ENCODE peak calls at places on chromosomes 2 and 18, in ten cellular contexts. One of them, this sample, is unnamed.

GRCh38 chr2:176680916-176681315 is 411.7 kb downstream of the MTX2 start:
- DNase-seq in CD4-positive, alpha-beta T cell: no peak
- DNase-seq in mesenchymal stem cell: no peak
- DNase-seq in esophagus squamous epithelium: no peak
- DNase-seq in PC-3: no peak
- DNase-seq in CD8-positive, alpha-beta T cell: no peak
- DNase-seq in upper lobe of right lung: no peak
- DNase-seq in WERI-Rb-1: no peak
- DNase-seq in brain microvascular endothelial cell: no peak
- DNase-seq in right lobe of liver: no peak
- DNase-seq in this sample: no peak

GRCh38 chr2:13009027-13009426 is 292.3 kb downstream of the TRIB2 start:
- DNase-seq in esophagus squamous epithelium: no peak
- DNase-seq in mesenchymal stem cell: peak; percentile 26
- DNase-seq in upper lobe of right lung: no peak
- DNase-seq in CD4-positive, alpha-beta T cell: no peak
- DNase-seq in PC-3: no peak
- DNase-seq in brain microvascular endothelial cell: no peak
- DNase-seq in WERI-Rb-1: no peak
- DNase-seq in right lobe of liver: no peak
- DNase-seq in CD8-positive, alpha-beta T cell: no peak
- DNase-seq in this sample: no peak

GRCh38 chr2:235614900-235615712 is 121.3 kb downstream of the AGAP1 start:
- DNase-seq in upper lobe of right lung: no peak
- DNase-seq in right lobe of liver: no peak
- DNase-seq in CD8-positive, alpha-beta T cell: no peak
- DNase-seq in PC-3: no peak
- DNase-seq in mesenchymal stem cell: peak; percentile 19
- DNase-seq in esophagus squamous epithelium: no peak
- DNase-seq in brain microvascular endothelial cell: peak; percentile 54
- DNase-seq in WERI-Rb-1: no peak
- DNase-seq in CD4-positive, alpha-beta T cell: no peak
- DNase-seq in this sample: peak; percentile 86

GRCh38 chr2:231711677-231712461 is 3.5 kb downstream of the PTMA start:
- DNase-seq in CD4-positive, alpha-beta T cell: no peak
- DNase-seq in esophagus squamous epithelium: no peak
- DNase-seq in right lobe of liver: no peak
- DNase-seq in WERI-Rb-1: no peak
- DNase-seq in brain microvascular endothelial cell: no peak
- DNase-seq in CD8-positive, alpha-beta T cell: no peak
- DNase-seq in PC-3: no peak
- DNase-seq in mesenchymal stem cell: peak; percentile 15
- DNase-seq in upper lobe of right lung: no peak
- DNase-seq in this sample: no peak

GRCh38 chr2:212021947-212022346 is 516.7 kb downstream of the ERBB4 start:
- DNase-seq in mesenchymal stem cell: peak; percentile 82
- DNase-seq in right lobe of liver: no peak
- DNase-seq in PC-3: peak; percentile 93
- DNase-seq in upper lobe of right lung: no peak
- DNase-seq in CD4-positive, alpha-beta T cell: no peak
- DNase-seq in esophagus squamous epithelium: no peak
- DNase-seq in WERI-Rb-1: no peak
- DNase-seq in brain microvascular endothelial cell: peak; percentile 57
- DNase-seq in CD8-positive, alpha-beta T cell: no peak
- DNase-seq in this sample: no peak

GRCh38 chr18:10702196-10702595 is 176.4 kb downstream of the NAPG start:
- DNase-seq in PC-3: no peak
- DNase-seq in upper lobe of right lung: no peak
- DNase-seq in mesenchymal stem cell: no peak
- DNase-seq in CD4-positive, alpha-beta T cell: no peak
- DNase-seq in esophagus squamous epithelium: no peak
- DNase-seq in brain microvascular endothelial cell: no peak
- DNase-seq in CD8-positive, alpha-beta T cell: no peak
- DNase-seq in right lobe of liver: no peak
- DNase-seq in WERI-Rb-1: no peak
- DNase-seq in this sample: no peak

GRCh38 chr2:128381001-128381938 is 62.6 kb upstream of the HS6ST1 start:
- DNase-seq in mesenchymal stem cell: peak; percentile 49
- DNase-seq in right lobe of liver: peak; percentile 51
- DNase-seq in WERI-Rb-1: peak; percentile 45
- DNase-seq in upper lobe of right lung: peak; percentile 64
- DNase-seq in esophagus squamous epithelium: no peak
- DNase-seq in PC-3: no peak
- DNase-seq in brain microvascular endothelial cell: no peak
- DNase-seq in CD8-positive, alpha-beta T cell: no peak
- DNase-seq in CD4-positive, alpha-beta T cell: no peak
- DNase-seq in this sample: no peak

GRCh38 chr2:15383695-15384350 is 177.3 kb downstream of the NBAS start:
- DNase-seq in PC-3: no peak
- DNase-seq in right lobe of liver: no peak
- DNase-seq in WERI-Rb-1: no peak
- DNase-seq in upper lobe of right lung: no peak
- DNase-seq in mesenchymal stem cell: no peak
- DNase-seq in brain microvascular endothelial cell: no peak
- DNase-seq in esophagus squamous epithelium: no peak
- DNase-seq in CD8-positive, alpha-beta T cell: no peak
- DNase-seq in CD4-positive, alpha-beta T cell: no peak
- DNase-seq in this sample: no peak

GRCh38 chr2:230319211-230319862 is 7.7 kb upstream of the SP140L start:
- DNase-seq in esophagus squamous epithelium: peak; percentile 9
- DNase-seq in upper lobe of right lung: no peak
- DNase-seq in mesenchymal stem cell: no peak
- DNase-seq in right lobe of liver: no peak
- DNase-seq in CD8-positive, alpha-beta T cell: peak; percentile 87
- DNase-seq in CD4-positive, alpha-beta T cell: peak; percentile 80
- DNase-seq in WERI-Rb-1: no peak
- DNase-seq in PC-3: no peak
- DNase-seq in brain microvascular endothelial cell: no peak
- DNase-seq in this sample: no peak

GRCh38 chr2:36356199-36356989 is 816 bp downstream of the CRIM1 start:
- DNase-seq in upper lobe of right lung: peak; percentile 81
- DNase-seq in mesenchymal stem cell: peak; percentile 67
- DNase-seq in brain microvascular endothelial cell: no peak
- DNase-seq in CD4-positive, alpha-beta T cell: no peak
- DNase-seq in PC-3: peak; percentile 25
- DNase-seq in esophagus squamous epithelium: no peak
- DNase-seq in CD8-positive, alpha-beta T cell: peak; percentile 25
- DNase-seq in WERI-Rb-1: peak; percentile 58
- DNase-seq in right lobe of liver: peak; percentile 61
- DNase-seq in this sample: peak; percentile 28
- H3K27ac ChIP-seq in upper lobe of right lung: peak overlapping the region; percentile 79
- H3K27ac ChIP-seq in mesenchymal stem cell: peak overlapping the region; percentile 62
- H3K27ac ChIP-seq in brain microvascular endothelial cell: peak overlapping the region; percentile 84
- H3K27ac ChIP-seq in CD4-positive, alpha-beta T cell: no peak overlapping the region
- H3K27ac ChIP-seq in PC-3: peak overlapping the region; percentile 92
- H3K27ac ChIP-seq in esophagus squamous epithelium: peak overlapping the region; percentile 95
- H3K27ac ChIP-seq in CD8-positive, alpha-beta T cell: no peak overlapping the region
- H3K27ac ChIP-seq in WERI-Rb-1: no peak overlapping the region
- H3K27ac ChIP-seq in right lobe of liver: peak overlapping the region; percentile 73
- H3K27ac ChIP-seq in this sample: peak overlapping the region; percentile 40

GRCh38 chr2:8122506-8122898 is 559.4 kb upstream of the ID2 start:
- DNase-seq in esophagus squamous epithelium: no peak
- DNase-seq in CD4-positive, alpha-beta T cell: no peak
- DNase-seq in brain microvascular endothelial cell: no peak
- DNase-seq in CD8-positive, alpha-beta T cell: no peak
- DNase-seq in WERI-Rb-1: no peak
- DNase-seq in upper lobe of right lung: no peak
- DNase-seq in right lobe of liver: no peak
- DNase-seq in PC-3: no peak
- DNase-seq in mesenchymal stem cell: no peak
- DNase-seq in this sample: no peak

GRCh38 chr2:8120979-8121825 is 560.7 kb upstream of the ID2 start:
- DNase-seq in mesenchymal stem cell: peak; percentile 22
- DNase-seq in CD8-positive, alpha-beta T cell: no peak
- DNase-seq in brain microvascular endothelial cell: no peak
- DNase-seq in CD4-positive, alpha-beta T cell: no peak
- DNase-seq in WERI-Rb-1: no peak
- DNase-seq in PC-3: no peak
- DNase-seq in upper lobe of right lung: no peak
- DNase-seq in right lobe of liver: no peak
- DNase-seq in esophagus squamous epithelium: no peak
- DNase-seq in this sample: no peak

GRCh38 chr2:8119782-8120551 is 561.9 kb upstream of the ID2 start:
- DNase-seq in mesenchymal stem cell: peak; percentile 40
- DNase-seq in right lobe of liver: no peak
- DNase-seq in CD4-positive, alpha-beta T cell: no peak
- DNase-seq in PC-3: peak; percentile 90
- DNase-seq in upper lobe of right lung: no peak
- DNase-seq in CD8-positive, alpha-beta T cell: no peak
- DNase-seq in esophagus squamous epithelium: no peak
- DNase-seq in brain microvascular endothelial cell: no peak
- DNase-seq in WERI-Rb-1: no peak
- DNase-seq in this sample: no peak

GRCh38 chr2:8123464-8123863 is 558.4 kb upstream of the ID2 start:
- DNase-seq in esophagus squamous epithelium: no peak
- DNase-seq in right lobe of liver: no peak
- DNase-seq in mesenchymal stem cell: no peak
- DNase-seq in PC-3: no peak
- DNase-seq in upper lobe of right lung: no peak
- DNase-seq in CD4-positive, alpha-beta T cell: no peak
- DNase-seq in WERI-Rb-1: no peak
- DNase-seq in brain microvascular endothelial cell: no peak
- DNase-seq in CD8-positive, alpha-beta T cell: no peak
- DNase-seq in this sample: no peak

DNA sequence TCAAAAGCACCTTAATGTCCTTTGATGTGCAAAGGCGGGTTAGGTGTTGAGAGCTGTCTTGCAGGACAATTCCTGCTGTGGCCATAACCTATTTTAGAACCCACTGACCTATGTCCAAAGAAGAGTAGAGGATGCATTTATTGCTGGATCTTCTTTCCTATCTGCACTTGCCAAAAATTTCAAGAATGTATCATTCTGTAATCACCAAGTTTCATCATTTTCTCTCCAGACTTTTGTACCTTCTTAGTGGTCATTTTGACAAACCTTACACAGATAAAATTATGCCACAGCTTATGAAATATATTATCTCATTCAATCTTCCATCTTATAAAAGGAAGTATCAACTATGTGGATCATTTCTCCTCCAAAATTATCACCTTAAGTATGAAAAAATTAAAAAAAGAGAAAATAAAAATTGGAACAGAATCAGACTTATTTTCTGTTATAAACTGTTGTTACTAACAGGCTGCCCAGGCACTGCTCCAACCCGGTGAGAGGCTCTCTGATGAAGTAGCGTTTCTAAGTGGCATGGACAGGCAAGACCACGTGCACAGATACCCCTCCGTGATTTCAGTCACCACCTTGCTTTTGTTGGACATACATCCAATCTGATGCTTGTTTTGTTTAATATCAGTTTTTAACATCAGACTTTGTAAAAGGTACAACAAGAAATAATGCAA is 559.9 kb upstream of the ID2 start:
- DNase-seq in PC-3: no peak
- DNase-seq in CD4-positive, alpha-beta T cell: no peak
- DNase-seq in WERI-Rb-1: no peak
- DNase-seq in esophagus squamous epithelium: no peak
- DNase-seq in upper lobe of right lung: no peak
- DNase-seq in CD8-positive, alpha-beta T cell: no peak
- DNase-seq in brain microvascular endothelial cell: no peak
- DNase-seq in right lobe of liver: no peak
- DNase-seq in mesenchymal stem cell: no peak
- DNase-seq in this sample: no peak
- H3K27ac ChIP-seq in PC-3: no peak overlapping the region
- H3K27ac ChIP-seq in CD4-positive, alpha-beta T cell: no peak overlapping the region
- H3K27ac ChIP-seq in WERI-Rb-1: no peak overlapping the region
- H3K27ac ChIP-seq in esophagus squamous epithelium: no peak overlapping the region
- H3K27ac ChIP-seq in upper lobe of right lung: no peak overlapping the region
- H3K27ac ChIP-seq in CD8-positive, alpha-beta T cell: no peak overlapping the region
- H3K27ac ChIP-seq in brain microvascular endothelial cell: no peak overlapping the region
- H3K27ac ChIP-seq in right lobe of liver: peak overlapping the region; percentile 99
- H3K27ac ChIP-seq in mesenchymal stem cell: peak overlapping the region; percentile 39
- H3K27ac ChIP-seq in this sample: no peak overlapping the region

DNA sequence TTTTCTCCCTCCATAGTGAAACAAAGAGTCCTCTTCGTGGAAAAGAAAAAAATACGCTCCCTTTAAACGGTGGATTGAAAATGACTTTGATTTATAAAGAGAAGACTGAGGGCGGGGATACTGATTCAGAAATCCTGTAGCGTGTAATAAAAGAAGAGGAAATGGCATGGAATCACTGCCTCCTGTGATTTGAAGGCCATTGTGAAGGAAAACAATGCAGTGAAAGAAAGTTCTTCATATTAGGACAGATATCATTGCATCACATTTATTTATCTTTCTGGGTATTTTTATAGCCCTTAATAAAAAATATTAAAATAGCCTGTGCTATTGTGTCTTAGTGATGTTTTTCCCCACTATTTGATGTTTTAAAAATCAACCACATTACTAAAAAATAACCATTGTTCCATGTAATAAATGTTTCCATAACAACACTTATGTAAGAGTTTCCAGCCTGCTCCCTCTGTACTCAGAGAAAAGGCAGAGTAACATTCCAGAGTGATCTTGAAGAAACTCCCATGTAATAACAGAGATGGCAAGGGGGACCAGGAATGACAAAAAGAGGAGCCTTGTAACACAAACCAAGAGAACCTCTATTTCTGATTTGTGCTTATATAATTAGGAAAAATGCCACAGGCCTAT is 8.0 kb downstream of the MRPL33 start:
- DNase-seq in CD8-positive, alpha-beta T cell: no peak
- DNase-seq in right lobe of liver: no peak
- DNase-seq in upper lobe of right lung: no peak
- DNase-seq in CD4-positive, alpha-beta T cell: no peak
- DNase-seq in PC-3: no peak
- DNase-seq in mesenchymal stem cell: no peak
- DNase-seq in esophagus squamous epithelium: no peak
- DNase-seq in WERI-Rb-1: no peak
- DNase-seq in brain microvascular endothelial cell: no peak
- DNase-seq in this sample: no peak
- H3K27ac ChIP-seq in CD8-positive, alpha-beta T cell: no peak overlapping the region
- H3K27ac ChIP-seq in right lobe of liver: no peak overlapping the region
- H3K27ac ChIP-seq in upper lobe of right lung: peak overlapping the region; percentile 37
- H3K27ac ChIP-seq in CD4-positive, alpha-beta T cell: no peak overlapping the region
- H3K27ac ChIP-seq in PC-3: no peak overlapping the region
- H3K27ac ChIP-seq in mesenchymal stem cell: no peak overlapping the region
- H3K27ac ChIP-seq in esophagus squamous epithelium: peak overlapping the region; percentile 82
- H3K27ac ChIP-seq in WERI-Rb-1: no peak overlapping the region
- H3K27ac ChIP-seq in brain microvascular endothelial cell: no peak overlapping the region
- H3K27ac ChIP-seq in this sample: no peak overlapping the region

DNA sequence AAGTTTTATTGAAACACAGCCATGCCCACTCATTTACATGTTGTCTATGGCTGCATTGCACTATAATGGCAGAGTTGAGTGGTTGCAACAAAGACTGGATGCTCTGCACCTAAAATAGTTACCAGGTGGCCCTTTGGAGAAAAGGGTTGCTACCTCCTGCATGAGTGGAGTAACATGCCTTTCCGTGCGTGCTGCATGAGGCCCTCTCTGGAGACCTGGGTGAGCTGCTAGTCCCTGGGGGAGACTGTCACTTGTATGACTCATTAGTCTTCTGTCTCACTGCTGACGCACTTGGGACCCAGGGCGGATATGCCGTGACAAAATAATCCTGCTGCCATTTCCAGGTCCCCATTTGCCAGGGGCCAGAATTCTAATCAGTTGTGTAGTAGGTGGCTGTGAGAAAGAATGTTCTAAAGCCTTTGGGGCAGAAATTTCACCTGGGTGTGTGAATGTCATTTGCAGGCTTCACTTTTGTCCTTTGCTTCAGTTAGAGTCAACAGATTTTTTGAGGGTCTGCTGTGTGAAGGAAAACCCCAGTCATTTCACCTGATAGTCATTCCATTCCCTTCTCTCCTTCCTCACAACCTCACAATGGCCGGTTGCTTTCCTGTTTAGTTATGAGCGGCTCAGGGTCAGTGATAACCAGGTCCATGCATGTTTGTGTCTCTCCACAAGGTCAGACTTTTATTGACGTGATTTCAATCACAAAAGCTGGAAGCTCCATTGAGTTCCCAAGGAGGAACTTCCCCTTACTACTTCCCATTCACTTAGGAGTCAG is 74.0 kb downstream of the NPAS2 start:
- DNase-seq in right lobe of liver: no peak
- DNase-seq in esophagus squamous epithelium: no peak
- DNase-seq in mesenchymal stem cell: peak; percentile 81
- DNase-seq in upper lobe of right lung: no peak
- DNase-seq in CD4-positive, alpha-beta T cell: no peak
- DNase-seq in PC-3: peak; percentile 78
- DNase-seq in CD8-positive, alpha-beta T cell: no peak
- DNase-seq in brain microvascular endothelial cell: peak; percentile 90
- DNase-seq in WERI-Rb-1: no peak
- DNase-seq in this sample: no peak
- H3K27ac ChIP-seq in right lobe of liver: no peak overlapping the region
- H3K27ac ChIP-seq in esophagus squamous epithelium: peak overlapping the region; percentile 43
- H3K27ac ChIP-seq in mesenchymal stem cell: no peak overlapping the region
- H3K27ac ChIP-seq in upper lobe of right lung: no peak overlapping the region
- H3K27ac ChIP-seq in CD4-positive, alpha-beta T cell: no peak overlapping the region
- H3K27ac ChIP-seq in PC-3: peak overlapping the region; percentile 95
- H3K27ac ChIP-seq in CD8-positive, alpha-beta T cell: no peak overlapping the region
- H3K27ac ChIP-seq in brain microvascular endothelial cell: peak overlapping the region; percentile 82
- H3K27ac ChIP-seq in WERI-Rb-1: no peak overlapping the region
- H3K27ac ChIP-seq in this sample: no peak overlapping the region

This sample was measured in substantia nigra.